ENCODE peak calls at places on chromosomes 3 and 15, in seven cellular contexts. P is T-helper 1 cell; T is suprapubic skin; S is cardiac muscle cell; C is NCI-H1105 treated with DMSO at 0.1 percent for 48 hours; D is NCI-H748 treated with DMSO at 0.1 percent for 48 hours; M is activated effector memory CD4-positive, alpha-beta T cell treated with Interleukin-2 at 50 U/mL for 16 hours. O is an unnamed sample.

GRCh38 chr3:48016336-48016973 is at the start of gene MAP4:
- DNase-seq in P (no peak), T (no peak), S (no peak), C (no peak), D (no peak), M (no peak), O (no peak)

GRCh38 chr15:95371664-95372063 is 958.8 kb upstream of the NR2F2 start:
- DNase-seq in P (no peak), T (no peak), S (no peak), C (no peak), D (no peak), M (no peak), O (no peak)

GRCh38 chr15:85607842-85608241 is 186.9 kb downstream of the KLHL25 start:
- DNase-seq in P (no peak), T (no peak), S (no peak), C (no peak), D (no peak), M (no peak), O (no peak)

GRCh38 chr3:124928333-124929202 is 6.0 kb downstream of the MUC13 start:
- DNase-seq in P (peak; percentile 53), T (peak; percentile 65), S (peak; percentile 67), C (peak; percentile 64), D (peak; percentile 46), M (peak; percentile 35), O (peak; percentile 35)

GRCh38 chr3:25456723-25457122 is 28.7 kb downstream of the RARB start:
- DNase-seq in P (no peak), T (no peak), S (no peak), C (no peak), D (no peak), M (no peak), O (no peak)

GRCh38 chr3:184480831-184481230 is 80.8 kb upstream of the EPHB3 start:
- DNase-seq in P (no peak), T (no peak), S (no peak), C (no peak), D (no peak), M (no peak), O (no peak)

GRCh38 chr3:172003146-172003545 is 36.2 kb upstream of the FNDC3B start:
- DNase-seq in P (no peak), T (no peak), S (no peak), C (no peak), D (no peak), M (no peak), O (no peak)

GRCh38 chr3:132654190-132654589 is 5.4 kb downstream of the ACAD11 start:
- DNase-seq in P (no peak), T (no peak), S (no peak), C (peak; percentile 93), D (peak; percentile 3), M (no peak), O (no peak)

GRCh38 chr3:150216041-150216811 is 191.9 kb upstream of the TSC22D2 start:
- DNase-seq in P (no peak), T (no peak), S (peak; percentile 73), C (peak; percentile 98), D (peak; percentile 91), M (no peak), O (no peak)

GRCh38 chr15:33601461-33601860 is 290.7 kb downstream of the RYR3 start:
- DNase-seq in P (no peak), T (no peak), S (no peak), C (no peak), D (no peak), M (no peak), O (no peak)

GRCh38 chr15:33009603-33010002 is 184.9 kb downstream of the FMN1 start:
- DNase-seq in P (no peak), T (no peak), S (no peak), C (no peak), D (no peak), M (no peak), O (no peak)

GRCh38 chr3:155193868-155194267 is 99.6 kb downstream of the STRIT1 start:
- DNase-seq in P (no peak), T (no peak), S (no peak), C (no peak), D (no peak), M (no peak), O (no peak)

O was measured in activated T-helper 2 cell treated with anti-CD3 and anti-CD28 coated beads, Interferon-gamma antibody, Interleukin-2, Interleukin-4, amounts not matched to agents 10 μg/mL and 5 μg/mL and 100 μg/mL, durations not matched to agents 14 hours and 24 hours and 36 hours.